ENCODE peak calls at places on chromosome 6, in seven cellular contexts. I is mucosa of descending colon, B is Peyer's patch, D is H9, Z is tibial artery, Y is colonic mucosa, V is WTC11. C is an unnamed sample.

GRCh38 chr6:43990275-43990626 is 137.0 kb downstream of the MRPL14 start:
- DNase-seq in B (peak; percentile 52), I (no peak), Y (peak; percentile 47), Z (no peak), V (no peak), D (no peak), C (no peak)

GRCh38 chr6:56757585-56757984 is 114.9 kb upstream of the DST start:
- DNase-seq in Z (no peak), Y (peak; percentile 34), V (no peak), B (no peak), I (peak; percentile 82), D (no peak), C (peak; percentile 54)

GRCh38 chr6:83258517-83258916 is 65.4 kb downstream of the RWDD2A start:
- DNase-seq in B (no peak), Y (no peak), V (no peak), Z (no peak), I (no peak), D (no peak), C (no peak)

GRCh38 chr6:33433560-33434191 is 13.8 kb downstream of the SYNGAP1 start:
- DNase-seq in D (peak; percentile 48), I (no peak), B (no peak), V (no peak), Y (no peak), Z (no peak), C (no peak)

GRCh38 chr6:157432861-157433260 is 51.9 kb downstream of the ZDHHC14 start:
- DNase-seq in B (no peak), Y (no peak), D (no peak), I (no peak), V (no peak), Z (no peak), C (no peak)

GRCh38 chr6:30887901-30888300 is 3.6 kb downstream of the DDR1 start:
- DNase-seq in B (no peak), V (no peak), Y (no peak), Z (no peak), D (no peak), I (no peak), C (no peak)

GRCh38 chr6:84601366-84601765 is 163.0 kb downstream of the TBX18 start:
- DNase-seq in V (no peak), D (no peak), I (no peak), Z (no peak), Y (no peak), B (no peak), C (no peak)

GRCh38 chr6:41185991-41186675 is 14.8 kb downstream of the TREML2 start:
- DNase-seq in V (no peak), Z (no peak), B (no peak), Y (no peak), I (no peak), D (no peak), C (no peak)

GRCh38 chr6:7086488-7086887 is 21.3 kb upstream of the RREB1 start:
- DNase-seq in Y (peak; percentile 32), I (peak; percentile 31), B (peak; percentile 56), D (no peak), Z (peak; percentile 37), V (no peak), C (no peak)

GRCh38 chr6:168403370-168404005 is 37.5 kb upstream of the SMOC2 start:
- DNase-seq in I (no peak), Y (no peak), B (peak; percentile 7), V (no peak), D (peak; percentile 4), Z (peak; percentile 5), C (no peak)

GRCh38 chr6:151292974-151293373 is 53.2 kb downstream of the AKAP12 start:
- DNase-seq in I (no peak), B (no peak), Y (no peak), V (no peak), Z (no peak), D (no peak), C (no peak)

GRCh38 chr6:35092362-35093117 is 48.6 kb downstream of the TCP11 start:
- DNase-seq in D (no peak), Y (peak; percentile 16), V (no peak), B (no peak), Z (no peak), I (no peak), C (no peak)

GRCh38 chr6:82612475-82612874 is 248.9 kb downstream of the TPBG start:
- DNase-seq in Y (no peak), I (no peak), Z (no peak), B (no peak), V (no peak), D (no peak), C (no peak)

GRCh38 chr6:44480097-44480539 is 92.6 kb downstream of the CDC5L start:
- DNase-seq in Y (no peak), V (no peak), Z (no peak), I (no peak), D (no peak), B (no peak), C (no peak)

GRCh38 chr6:38221236-38221635 is 401.7 kb downstream of the ZFAND3 start:
- DNase-seq in I (no peak), D (no peak), Z (no peak), Y (no peak), B (no peak), V (no peak), C (no peak)

GRCh38 chr6:5937516-5937915 is 69.2 kb downstream of the NRN1 start:
- DNase-seq in I (no peak), B (no peak), Z (no peak), Y (no peak), V (no peak), D (no peak), C (no peak)

GRCh38 chr6:135438907-135439535 is 58.5 kb downstream of the AHI1 start:
- DNase-seq in V (no peak), B (no peak), Z (no peak), Y (no peak), D (no peak), I (no peak), C (no peak)

GRCh38 chr6:20038805-20039204 is 173.5 kb downstream of the MBOAT1 start:
- DNase-seq in B (no peak), Y (no peak), V (no peak), I (no peak), Z (no peak), D (no peak), C (peak; percentile 35)

GRCh38 chr6:118869894-118870665 is 23.9 kb upstream of the ASF1A start:
- DNase-seq in V (no peak), Z (no peak), I (no peak), D (no peak), Y (no peak), B (no peak), C (no peak)

GRCh38 chr6:137799950-137800568 is 67.0 kb upstream of the TNFAIP3 start:
- DNase-seq in Y (peak; percentile 71), D (peak; percentile 39), I (peak; percentile 83), V (no peak), B (no peak), Z (peak; percentile 49), C (peak; percentile 41)

GRCh38 chr6:34490390-34491090 is 24.7 kb downstream of the PACSIN1 start:
- DNase-seq in Y (no peak), V (no peak), I (no peak), D (peak; percentile 58), Z (no peak), B (no peak), C (no peak)

GRCh38 chr6:76264466-76264865 is 192.0 kb upstream of the IMPG1 start:
- DNase-seq in B (no peak), Y (no peak), I (no peak), Z (no peak), V (no peak), D (no peak), C (no peak)

GRCh38 chr6:150535151-150535816 is 64.4 kb upstream of the PLEKHG1 start:
- DNase-seq in B (no peak), Z (no peak), I (no peak), V (no peak), D (no peak), Y (no peak), C (no peak)

GRCh38 chr6:33419580-33420492 is at the start of gene SYNGAP1:
- DNase-seq in Y (no peak), V (peak; percentile 71), Z (peak; percentile 77), I (peak; percentile 57), B (no peak), D (peak; percentile 86), C (no peak)

GRCh38 chr6:166556871-166557322 is 29.6 kb downstream of the RAMACL start:
- DNase-seq in Z (peak; percentile 91), V (no peak), D (no peak), B (peak; percentile 64), I (peak; percentile 52), Y (peak; percentile 45), C (peak; percentile 94)

GRCh38 chr6:35757461-35758123 is 18.8 kb upstream of the CLPSL2 start:
- DNase-seq in D (peak; percentile 80), V (peak; percentile 57), I (peak; percentile 9), B (no peak), Y (no peak), Z (no peak), C (peak; percentile 61)

GRCh38 chr6:28208180-28208659 is 16.9 kb upstream of the ZSCAN9 start:
- DNase-seq in D (peak; percentile 61), V (peak; percentile 38), I (no peak), Y (no peak), B (no peak), Z (no peak), C (no peak)

GRCh38 chr6:42417641-42418112 is 34.0 kb downstream of the TRERF1 start:
- DNase-seq in V (no peak), D (no peak), Y (no peak), I (no peak), B (no peak), Z (no peak), C (no peak)

GRCh38 chr6:2834262-2834661 is 7.4 kb downstream of the SERPINB1 start:
- DNase-seq in B (no peak), D (no peak), Z (no peak), I (no peak), Y (no peak), V (no peak), C (no peak)
- TF ChIP-seq CTCF in B (no peak), D (no peak), Z (no peak), I (no peak), Y (no peak), V (no peak), C (no peak)

GRCh38 chr6:51541847-51542246 is 545.6 kb downstream of the PKHD1 start:
- DNase-seq in B (no peak), I (no peak), Z (no peak), V (no peak), D (no peak), Y (no peak), C (no peak)
- TF ChIP-seq CTCF in B (no peak), I (no peak), Z (no peak), V (no peak), D (no peak), Y (no peak), C (no peak)

GRCh38 chr6:170056329-170056728 is 234.5 kb downstream of the DLL1 start:
- DNase-seq in D (no peak), Y (no peak), B (peak; percentile 12), Z (no peak), I (no peak), V (no peak), C (no peak)
- TF ChIP-seq CTCF in D (no peak), Y (no peak), B (no peak), Z (no peak), I (no peak), V (no peak), C (no peak)

DNA sequence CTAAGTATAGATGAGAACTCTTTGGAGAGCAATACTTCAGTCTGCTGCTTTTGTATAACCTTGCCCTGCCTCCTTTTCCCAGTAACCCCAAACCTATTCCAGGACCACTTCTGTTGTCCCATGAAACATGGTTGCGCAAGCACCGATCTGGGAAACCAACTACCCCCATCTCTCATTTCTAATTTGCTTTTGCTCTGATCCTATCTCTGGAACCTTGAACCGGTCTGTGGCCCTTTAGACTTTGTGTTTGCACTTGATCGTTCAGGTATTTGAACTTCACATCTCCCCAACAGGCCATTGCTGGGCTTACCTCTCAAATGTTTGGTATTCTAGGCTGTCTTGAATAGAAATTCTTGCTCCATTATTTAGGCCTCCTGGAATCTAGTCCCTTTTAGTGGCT is 25.0 kb downstream of the L3MBTL3 start:
- DNase-seq in V (no peak), D (no peak), B (no peak), Z (no peak), I (no peak), Y (no peak), C (no peak)
- TF ChIP-seq CTCF in V (no peak), D (no peak), B (no peak), Z (no peak), I (no peak), Y (no peak), C (no peak)